ENCODE peak calls at places on chromosome 4, in ten cellular contexts. Z, T, P, S, L, I, Y, X, J and V are unnamed samples.

GRCh38 chr4:7359302-7360063 is 75.2 kb downstream of the PSAPL1 start:
- DNase-seq in Z (no peak), T (no peak), P (no peak), S (no peak), L (no peak), I (no peak), Y (peak), X (peak), J (no peak), V (no peak)

GRCh38 chr4:19987746-19988145 is 264.0 kb upstream of the SLIT2 start:
- DNase-seq in Z (no peak), T (no peak), P (no peak), S (no peak), L (no peak), I (no peak), Y (no peak), X (no peak), J (no peak), V (no peak)

GRCh38 chr4:2537011-2537830 is 774 bp downstream of the FAM193A start:
- DNase-seq in Z (peak), T (peak), P (peak), S (peak), L (peak), I (peak), Y (peak), X (peak), J (no peak), V (peak)

GRCh38 chr4:78457751-78458150 is 93.8 kb upstream of the ANXA3 start:
- DNase-seq in Z (no peak), T (no peak), P (no peak), S (no peak), L (no peak), I (no peak), Y (no peak), X (no peak), J (no peak), V (no peak)

GRCh38 chr4:10085386-10085785 is 31.2 kb downstream of the WDR1 start:
- DNase-seq in Z (no peak), T (no peak), P (no peak), S (no peak), L (peak), I (no peak), Y (peak), X (no peak), J (no peak), V (peak)

GRCh38 chr4:3248811-3249661 is at the start of gene MSANTD1:
- DNase-seq in Z (no peak), T (no peak), P (no peak), S (no peak), L (no peak), I (no peak), Y (no peak), X (no peak), J (peak), V (no peak)

GRCh38 chr4:46250997-46251396 is 127.1 kb upstream of the GABRG1 start:
- DNase-seq in Z (no peak), T (no peak), P (no peak), S (no peak), L (no peak), I (no peak), Y (no peak), X (no peak), J (no peak), V (no peak)

GRCh38 chr4:169933531-169933930 is 92.7 kb downstream of the MFAP3L start:
- DNase-seq in Z (no peak), T (no peak), P (no peak), S (no peak), L (no peak), I (no peak), Y (no peak), X (no peak), J (no peak), V (no peak)

GRCh38 chr4:182090186-182090585 is 153.0 kb upstream of the TENM3 start:
- DNase-seq in Z (no peak), T (no peak), P (no peak), S (no peak), L (no peak), I (no peak), Y (no peak), X (no peak), J (no peak), V (no peak)

GRCh38 chr4:146582864-146583263 is 55.8 kb upstream of the POU4F2 start:
- DNase-seq in Z (no peak), T (no peak), P (no peak), S (peak), L (no peak), I (no peak), Y (no peak), X (no peak), J (no peak), V (no peak)

DNA sequence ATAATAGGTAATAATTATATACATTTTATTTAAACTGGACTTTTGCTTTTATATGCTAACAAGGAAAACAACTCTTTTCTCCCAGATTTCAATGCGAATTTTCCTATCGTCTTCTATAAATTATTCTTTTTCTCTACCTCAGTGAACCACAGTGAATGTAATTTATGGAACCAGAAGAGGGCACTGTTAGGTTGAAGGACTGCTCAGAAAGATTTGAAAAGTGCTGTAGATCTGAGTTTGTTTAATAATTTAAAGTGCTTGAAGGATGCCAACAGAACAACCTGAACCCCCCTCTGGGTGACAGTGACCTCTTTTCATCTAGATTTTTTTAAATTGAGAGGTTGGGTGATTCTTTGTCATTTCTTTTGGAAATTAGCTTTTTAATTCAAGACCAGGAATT is 54.9 kb downstream of the PHOX2B start:
- DNase-seq in Z (no peak), T (no peak), P (no peak), S (no peak), L (no peak), I (peak), Y (no peak), X (peak), J (no peak), V (no peak)
- TF ChIP-seq CTCF in Z (no peak), T (peak), P (peak), S (no peak), L (peak), I (peak), Y (peak), X (peak), J (peak), V (no peak)

GRCh38 chr4:87130985-87131753 is 89.2 kb downstream of the KLHL8 start:
- DNase-seq in Z (no peak), T (no peak), P (no peak), S (no peak), L (no peak), I (no peak), Y (no peak), X (peak), J (no peak), V (no peak)
- TF ChIP-seq CTCF in Z (no peak), T (no peak), P (no peak), S (no peak), L (no peak), I (no peak), Y (no peak), X (no peak), J (no peak), V (no peak)

DNA sequence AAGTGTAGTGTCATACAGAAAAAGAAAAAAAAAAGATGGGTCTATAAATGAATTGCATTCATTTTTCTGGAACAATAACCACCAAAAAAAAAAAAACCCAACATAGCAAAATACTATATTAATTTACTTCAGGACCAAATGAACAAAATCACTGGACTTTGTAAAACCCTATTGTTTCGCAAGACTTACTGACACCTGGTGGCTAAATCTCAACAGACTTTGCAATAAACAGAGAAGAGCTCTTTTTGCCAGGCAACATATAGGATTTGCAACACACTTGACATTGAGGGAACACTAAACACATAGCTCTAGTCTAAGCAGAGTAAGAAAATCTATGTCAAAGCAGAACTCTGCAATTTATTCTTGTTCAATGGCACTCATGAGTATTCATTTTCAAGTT is 990.2 kb downstream of the STPG2 start:
- DNase-seq in Z (no peak), T (no peak), P (no peak), S (no peak), L (no peak), I (no peak), Y (no peak), X (peak), J (peak), V (no peak)
- TF ChIP-seq CTCF in Z (no peak), T (peak), P (peak), S (no peak), L (no peak), I (peak), Y (no peak), X (no peak), J (peak), V (no peak)

DNA sequence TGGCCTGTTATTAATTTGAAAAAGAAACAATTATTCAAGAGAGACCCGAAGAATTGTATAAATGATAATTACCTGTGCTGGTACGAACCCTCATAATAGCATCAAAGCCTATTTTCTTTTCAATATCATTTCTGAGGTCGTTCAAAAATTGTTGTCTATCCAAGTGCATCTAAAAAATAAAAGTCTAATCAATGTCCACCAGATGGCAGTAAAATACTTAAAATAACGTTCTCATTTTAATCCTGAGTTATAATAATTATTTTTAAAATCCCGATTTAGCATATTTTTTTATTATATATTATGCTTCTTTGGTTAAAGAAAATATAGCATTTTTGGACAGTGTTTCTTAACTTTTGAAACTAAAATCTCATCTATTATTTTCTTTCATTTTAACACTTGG is 55.7 kb downstream of the METTL14 start:
- DNase-seq in Z (no peak), T (no peak), P (no peak), S (no peak), L (no peak), I (peak), Y (no peak), X (no peak), J (no peak), V (no peak)
- TF ChIP-seq CTCF in Z (peak), T (peak), P (peak), S (no peak), L (no peak), I (peak), Y (peak), X (peak), J (no peak), V (peak)

DNA sequence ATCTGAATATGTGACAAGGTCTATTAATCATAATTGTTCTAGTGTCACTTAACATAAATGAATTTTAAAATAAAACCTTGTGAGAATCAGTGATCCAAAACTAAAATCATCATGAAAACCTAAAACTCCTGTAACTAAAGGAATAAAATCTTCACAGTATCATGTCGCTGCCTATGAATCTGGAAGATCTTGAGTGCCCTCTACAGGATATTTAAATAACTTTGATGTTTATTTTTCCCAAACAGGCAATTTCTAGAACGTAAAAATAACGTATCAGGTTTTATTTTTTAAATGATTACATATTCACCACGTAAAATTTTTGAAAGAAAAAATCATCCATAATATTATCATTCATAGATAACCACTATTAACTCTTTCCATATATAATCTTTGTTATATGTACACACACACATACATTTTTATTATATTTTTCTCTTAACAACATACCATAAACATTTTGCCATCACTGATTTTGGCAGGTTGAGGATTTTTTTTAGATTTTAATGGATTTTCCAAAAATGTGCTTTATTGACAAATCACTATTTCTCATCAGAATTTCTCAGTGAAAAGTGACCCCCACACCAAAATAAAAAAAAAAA is 79.6 kb downstream of the COMMD8 start:
- DNase-seq in Z (no peak), T (no peak), P (no peak), S (no peak), L (no peak), I (peak), Y (no peak), X (peak), J (peak), V (no peak)
- TF ChIP-seq CTCF in Z (no peak), T (peak), P (peak), S (no peak), L (no peak), I (peak), Y (peak), X (peak), J (peak), V (peak)

DNA sequence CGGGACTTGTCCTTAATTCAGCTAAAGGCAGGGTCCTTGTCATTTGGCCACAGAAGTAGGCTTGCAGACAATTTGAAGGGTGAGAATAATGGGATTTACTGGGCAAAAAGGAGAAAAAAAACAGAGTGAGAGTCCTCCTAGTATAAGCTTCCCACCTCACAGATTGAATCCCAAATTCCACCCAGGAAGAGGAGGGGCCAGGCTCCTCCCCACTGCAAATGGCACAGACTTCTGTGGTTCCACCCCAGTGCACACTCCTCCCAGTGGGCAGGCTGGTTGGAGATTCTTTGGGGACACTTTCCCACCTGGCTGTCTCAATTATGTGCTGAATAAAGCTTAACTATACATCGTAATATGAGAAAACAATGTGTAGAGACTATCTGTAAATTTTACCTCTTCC is 31.6 kb downstream of the MEPE start:
- DNase-seq in Z (no peak), T (no peak), P (no peak), S (no peak), L (no peak), I (no peak), Y (no peak), X (no peak), J (no peak), V (no peak)
- TF ChIP-seq CTCF in Z (no peak), T (no peak), P (no peak), S (no peak), L (no peak), I (no peak), Y (no peak), X (no peak), J (no peak), V (no peak)

GRCh38 chr4:73432169-73433000 is 3.6 kb upstream of the AFP start:
- DNase-seq in Z (no peak), T (no peak), P (no peak), S (no peak), L (no peak), I (no peak), Y (no peak), X (no peak), J (no peak), V (no peak)

GRCh38 chr4:73435984-73436383 is at the start of gene AFP:
- DNase-seq in Z (no peak), T (no peak), P (no peak), S (no peak), L (no peak), I (no peak), Y (no peak), X (no peak), J (no peak), V (no peak)

GRCh38 chr4:73431813-73432168 is 4.2 kb upstream of the AFP start:
- DNase-seq in Z (no peak), T (no peak), P (no peak), S (no peak), L (no peak), I (no peak), Y (no peak), X (no peak), J (no peak), V (no peak)

GRCh38 chr4:73433140-73433539 is 2.9 kb upstream of the AFP start:
- DNase-seq in Z (no peak), T (no peak), P (no peak), S (no peak), L (no peak), I (no peak), Y (no peak), X (no peak), J (no peak), V (no peak)

GRCh38 chr4:73434311-73434710 is 1.7 kb upstream of the AFP start:
- DNase-seq in Z (no peak), T (no peak), P (no peak), S (no peak), L (no peak), I (peak), Y (no peak), X (peak), J (no peak), V (no peak)
- TF ChIP-seq CTCF in Z (no peak), T (peak), P (no peak), S (peak), L (no peak), I (peak), Y (peak), X (peak), J (peak), V (no peak)

GRCh38 chr4:153246446-153247115 is 42.3 kb downstream of the TRIM2 start:
- DNase-seq in Z (no peak), T (no peak), P (no peak), S (no peak), L (peak), I (no peak), Y (no peak), X (no peak), J (no peak), V (no peak)

GRCh38 chr4:153247116-153247490 is 42.9 kb downstream of the TRIM2 start:
- DNase-seq in Z (no peak), T (no peak), P (no peak), S (no peak), L (no peak), I (no peak), Y (no peak), X (no peak), J (no peak), V (no peak)

GRCh38 chr4:153244969-153245368 is 40.7 kb downstream of the TRIM2 start:
- DNase-seq in Z (no peak), T (no peak), P (peak), S (no peak), L (no peak), I (no peak), Y (no peak), X (no peak), J (no peak), V (no peak)

GRCh38 chr4:153243464-153243863 is 39.2 kb downstream of the TRIM2 start:
- DNase-seq in Z (no peak), T (no peak), P (peak), S (no peak), L (no peak), I (no peak), Y (no peak), X (no peak), J (no peak), V (no peak)

GRCh38 chr4:153245775-153246174 is 41.5 kb downstream of the TRIM2 start:
- DNase-seq in Z (no peak), T (no peak), P (no peak), S (no peak), L (peak), I (no peak), Y (no peak), X (no peak), J (no peak), V (no peak)
- TF ChIP-seq CTCF in Z (no peak), T (no peak), P (no peak), S (no peak), L (no peak), I (no peak), Y (no peak), X (no peak), J (no peak), V (no peak)